ENCODE peak calls at places on chromosome X, in eight cellular contexts. Y is GM23248, Q is IMR-90, D is SK-N-SH, C is astrocyte, I is Karpas-422, J is neuronal stem cell, O is fibroblast of lung. R is an unnamed sample.
A peak's percentile ranks its signal among the peaks of the same experiment; 100 is the strongest.

GRCh38 chrX:97529801-97530200 is 646.1 kb downstream of the RPA4 start:
- DNase-seq in Y (no peak), Q (peak; percentile 54), D (no peak), C (peak; percentile 72), I (no peak), J (no peak), O (peak; percentile 21), R (no peak)

GRCh38 chrX:71070531-71070930 is 2.4 kb upstream of the SNX12 start:
- DNase-seq in Y (no peak), Q (no peak), D (no peak), C (no peak), I (no peak), J (no peak), O (no peak), R (no peak)

GRCh38 chrX:110287605-110288004 is 30.3 kb downstream of the AMMECR1 start:
- DNase-seq in Y (peak; percentile 27), Q (peak; percentile 62), D (no peak), C (no peak), I (no peak), J (no peak), O (peak; percentile 73), R (no peak)

GRCh38 chrX:34849371-34849770 is 93.2 kb upstream of the FAM47B start:
- DNase-seq in Y (peak; percentile 67), Q (peak; percentile 74), D (no peak), C (peak; percentile 54), I (no peak), J (no peak), O (peak; percentile 67), R (no peak)

GRCh38 chrX:2383735-2384134 is 117.0 kb downstream of the DHRSX start:
- DNase-seq in Y (no peak), Q (no peak), D (no peak), C (no peak), I (no peak), J (no peak), O (no peak), R (no peak)

GRCh38 chrX:115233497-115234219 is at the start of gene LRCH2:
- DNase-seq in Y (peak; percentile 52), Q (peak; percentile 41), D (peak; percentile 86), C (peak; percentile 12), I (no peak), J (peak; percentile 49), O (no peak), R (no peak)

GRCh38 chrX:57596109-57596870 is 4.5 kb downstream of the ZXDB start:
- DNase-seq in Y (peak; percentile 8), Q (no peak), D (peak; percentile 40), C (no peak), I (no peak), J (no peak), O (no peak), R (no peak)

GRCh38 chrX:67604979-67605703 is 61.3 kb downstream of the AR start:
- DNase-seq in Y (peak; percentile 86), Q (peak; percentile 68), D (no peak), C (peak; percentile 91), I (no peak), J (no peak), O (peak; percentile 70), R (no peak)

GRCh38 chrX:123081766-123082165 is 102.3 kb upstream of the GRIA3 start:
- DNase-seq in Y (peak; percentile 61), Q (no peak), D (no peak), C (peak; percentile 76), I (no peak), J (no peak), O (no peak), R (no peak)

GRCh38 chrX:106177106-106177981 is 9.2 kb downstream of the PWWP3B start:
- DNase-seq in Y (no peak), Q (no peak), D (no peak), C (peak; percentile 20), I (no peak), J (peak; percentile 50), O (peak; percentile 14), R (no peak)

GRCh38 chrX:109472939-109473713 is 8.8 kb downstream of the GUCY2F start:
- DNase-seq in Y (peak; percentile 66), Q (peak; percentile 31), D (peak; percentile 1), C (peak; percentile 49), I (peak; percentile 84), J (no peak), O (peak; percentile 7), R (no peak)

GRCh38 chrX:56784666-56785065 is 55.6 kb downstream of the NBDY start:
- DNase-seq in Y (no peak), Q (no peak), D (no peak), C (no peak), I (peak; percentile 32), J (no peak), O (no peak), R (no peak)

GRCh38 chrX:28625223-28625622 is 38.0 kb downstream of the IL1RAPL1 start:
- DNase-seq in Y (no peak), Q (no peak), D (no peak), C (no peak), I (no peak), J (no peak), O (no peak), R (no peak)

GRCh38 chrX:20481632-20482031 is 214.9 kb upstream of the RPS6KA3 start:
- DNase-seq in Y (peak; percentile 39), Q (no peak), D (no peak), C (no peak), I (no peak), J (no peak), O (no peak), R (no peak)

DNA sequence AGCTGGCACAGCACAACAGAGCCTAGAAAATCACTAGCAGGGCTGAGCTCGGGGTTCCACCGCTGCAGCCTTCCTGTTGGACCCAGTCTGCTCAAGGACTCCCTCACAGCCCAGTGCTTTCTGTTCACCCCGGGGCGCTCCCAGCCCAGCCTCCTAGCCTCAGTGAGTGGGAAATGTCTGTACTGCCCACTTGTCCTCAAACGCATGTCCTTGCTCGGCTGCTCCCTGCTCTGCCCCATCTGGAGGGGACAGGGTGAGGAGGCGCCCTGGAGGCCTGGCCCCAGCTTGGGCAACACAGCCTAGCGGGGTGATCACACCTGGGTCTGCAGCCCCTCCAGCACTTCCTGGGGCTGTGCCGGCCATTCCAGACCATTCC is 11.9 kb upstream of the CCNQ start:
- DNase-seq in Y (no peak), Q (no peak), D (no peak), C (no peak), I (no peak), J (no peak), O (no peak), R (no peak)
- H3K4me3 ChIP-seq in Y (no peak overlapping the region), Q (no peak overlapping the region), D (peak overlapping the region; percentile 37), C (no peak overlapping the region), I (no peak overlapping the region), J (peak overlapping the region; percentile 37), O (no peak overlapping the region), R (no peak overlapping the region)

GRCh38 chrX:14779589-14779988 is 93.3 kb downstream of the FANCB start:
- DNase-seq in Y (no peak), Q (no peak), D (no peak), C (no peak), I (no peak), J (no peak), O (no peak), R (no peak)

GRCh38 chrX:14777484-14777883 is 95.4 kb downstream of the FANCB start:
- DNase-seq in Y (peak; percentile 57), Q (peak; percentile 35), D (no peak), C (peak; percentile 45), I (no peak), J (no peak), O (peak; percentile 23), R (no peak)

GRCh38 chrX:14776901-14777300 is 96.0 kb downstream of the FANCB start:
- DNase-seq in Y (no peak), Q (no peak), D (no peak), C (peak; percentile 13), I (no peak), J (no peak), O (no peak), R (no peak)
- H3K9ac ChIP-seq in Y (no peak overlapping the region), Q (no peak overlapping the region), D (no peak overlapping the region), C (no peak overlapping the region), I (no peak overlapping the region), J (no peak overlapping the region), O (no peak overlapping the region), R (no peak overlapping the region)

GRCh38 chrX:153669901-153670731 is 3.5 kb downstream of the PNCK start:
- DNase-seq in Y (no peak), Q (no peak), D (no peak), C (no peak), I (no peak), J (no peak), O (no peak), R (no peak)

GRCh38 chrX:153670748-153671588 is 2.6 kb downstream of the PNCK start:
- DNase-seq in Y (no peak), Q (no peak), D (no peak), C (no peak), I (no peak), J (no peak), O (no peak), R (no peak)

GRCh38 chrX:153672531-153673397 is 849 bp downstream of the PNCK start:
- DNase-seq in Y (no peak), Q (no peak), D (peak; percentile 68), C (no peak), I (no peak), J (no peak), O (no peak), R (no peak)

GRCh38 chrX:153673398-153674218 is at the start of gene PNCK:
- DNase-seq in Y (no peak), Q (no peak), D (peak; percentile 71), C (no peak), I (no peak), J (no peak), O (no peak), R (no peak)

DNA sequence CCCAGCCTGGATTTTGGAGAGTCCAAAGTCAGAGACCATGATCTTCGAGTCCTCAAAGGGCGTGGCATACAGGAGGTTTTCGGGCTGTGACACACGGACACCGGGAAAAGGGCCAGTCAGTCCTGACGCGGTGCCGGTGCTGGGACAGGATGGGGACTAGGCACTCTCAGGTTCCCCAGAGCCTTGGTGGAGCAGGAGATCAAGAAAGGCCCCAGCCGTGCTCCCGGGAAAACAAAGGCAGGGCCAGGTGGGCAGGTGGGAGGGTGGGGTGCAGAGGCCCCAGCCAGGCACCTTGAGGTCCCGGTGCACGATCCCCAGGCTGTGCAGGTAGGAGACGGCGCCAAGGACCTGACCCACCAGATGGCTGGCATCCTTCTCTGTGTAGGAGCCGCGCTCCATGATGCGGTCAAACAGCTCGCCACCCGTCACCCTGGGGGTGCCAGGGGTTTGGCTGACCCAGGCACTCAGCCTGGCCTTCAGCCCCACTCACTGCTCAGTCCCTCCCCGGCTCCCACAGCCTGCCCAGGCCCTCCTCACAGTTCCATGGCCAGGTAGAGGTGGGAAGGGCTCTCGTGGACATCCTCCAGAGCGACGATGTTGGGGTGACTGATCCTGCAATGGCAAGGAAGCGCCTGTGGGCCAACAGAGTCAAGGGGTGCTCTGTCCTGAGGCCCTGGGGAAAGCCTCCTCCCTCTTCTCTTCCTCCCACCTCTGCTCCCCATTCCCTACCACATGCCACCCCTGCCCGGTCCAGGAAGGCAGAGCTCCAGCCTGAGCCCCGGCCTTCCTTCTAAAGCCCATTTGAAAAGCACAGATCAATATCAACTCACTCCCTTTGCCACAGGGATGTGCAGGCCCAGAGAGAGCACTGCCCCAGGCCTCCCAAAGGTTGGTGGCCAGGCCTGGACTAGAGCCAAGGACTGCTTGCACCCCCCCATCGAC is 1.8 kb downstream of the PNCK start:
- DNase-seq in Y (no peak), Q (no peak), D (no peak), C (no peak), I (no peak), J (no peak), O (no peak), R (no peak)
- H3K27ac ChIP-seq in Y (no peak overlapping the region), Q (no peak overlapping the region), D (no peak overlapping the region), C (no peak overlapping the region), I (no peak overlapping the region), J (no peak overlapping the region), O (no peak overlapping the region), R (no peak overlapping the region)

GRCh38 chrX:108297290-108297689 is 140.9 kb downstream of the COL4A6 start:
- DNase-seq in Y (no peak), Q (no peak), D (no peak), C (no peak), I (no peak), J (no peak), O (no peak), R (no peak)
- H3K4me3 ChIP-seq in Y (no peak overlapping the region), Q (no peak overlapping the region), D (no peak overlapping the region), C (no peak overlapping the region), I (no peak overlapping the region), J (no peak overlapping the region), O (no peak overlapping the region), R (no peak overlapping the region)

R was measured in SK-N-MC.